ENCODE peak calls at places on chromosomes 4 and X, in ten cellular contexts. U is heart left ventricle, N is brain microvascular endothelial cell, F is coronary artery, J is GM12878, P is heart right ventricle, W is mesendoderm, R is cardiac muscle cell, D is A549, H is AG04450. C is an unnamed sample.

GRCh38 chrX:288561-288991 is 7.4 kb downstream of the PLCXD1 start:
- DNase-seq in U (peak; percentile 2), N (no peak), F (no peak), J (no peak), P (no peak), W (no peak), R (no peak), D (no peak), H (no peak), C (peak; percentile 57)

GRCh38 chr4:139740531-139741041 is 75.0 kb downstream of the MGST2 start:
- DNase-seq in U (peak; percentile 82), N (peak; percentile 90), F (peak; percentile 87), J (no peak), P (peak; percentile 82), W (peak; percentile 31), R (peak; percentile 97), D (peak; percentile 68), H (peak; percentile 78), C (peak; percentile 76)

GRCh38 chr4:59553739-59554126 is 1646.4 kb upstream of the ADGRL3 start:
- DNase-seq in U (no peak), N (peak; percentile 56), F (no peak), J (no peak), P (no peak), W (no peak), R (peak; percentile 7), D (peak; percentile 21), H (no peak), C (no peak)

GRCh38 chr4:40255722-40256281 is 59.0 kb downstream of the RHOH start:
- DNase-seq in U (no peak), N (peak; percentile 91), F (no peak), J (no peak), P (no peak), W (no peak), R (peak; percentile 95), D (peak; percentile 96), H (peak; percentile 90), C (no peak)

GRCh38 chrX:11341274-11342256 is 48.4 kb downstream of the AMELX start:
- DNase-seq in U (peak; percentile 68), N (peak; percentile 85), F (no peak), J (peak; percentile 17), P (peak; percentile 42), W (peak; percentile 0), R (peak; percentile 92), D (peak; percentile 8), H (no peak), C (peak; percentile 81)

GRCh38 chr4:85005865-85006377 is 39.4 kb upstream of the WDFY3 start:
- DNase-seq in U (no peak), N (peak; percentile 92), F (no peak), J (no peak), P (no peak), W (no peak), R (peak; percentile 90), D (no peak), H (peak; percentile 63), C (no peak)

GRCh38 chr4:47862297-47862696 is 24.4 kb upstream of the CORIN start:
- DNase-seq in U (no peak), N (peak; percentile 72), F (no peak), J (no peak), P (no peak), W (no peak), R (peak; percentile 19), D (no peak), H (peak; percentile 37), C (no peak)

GRCh38 chrX:108178099-108178498 is 86.5 kb downstream of the ATG4A start:
- DNase-seq in U (no peak), N (no peak), F (no peak), J (no peak), P (no peak), W (peak; percentile 0), R (no peak), D (no peak), H (no peak), C (no peak)

GRCh38 chr4:168489616-168490015 is 7.2 kb upstream of the PALLD start:
- DNase-seq in U (no peak), N (no peak), F (no peak), J (no peak), P (no peak), W (no peak), R (no peak), D (no peak), H (no peak), C (no peak)

GRCh38 chr4:163710158-163710557 is 215.7 kb downstream of the TMA16 start:
- DNase-seq in U (no peak), N (no peak), F (no peak), J (no peak), P (no peak), W (no peak), R (no peak), D (no peak), H (no peak), C (no peak)

GRCh38 chr4:128255906-128256305 is 31.7 kb downstream of the PGRMC2 start:
- DNase-seq in U (no peak), N (no peak), F (no peak), J (no peak), P (no peak), W (no peak), R (no peak), D (no peak), H (no peak), C (no peak)

GRCh38 chr4:25585901-25586523 is 69.6 kb upstream of the SLC34A2 start:
- DNase-seq in U (no peak), N (no peak), F (no peak), J (no peak), P (no peak), W (peak; percentile 53), R (no peak), D (no peak), H (no peak), C (no peak)

GRCh38 chr4:187504974-187505797 is 490.4 kb upstream of the ZFP42 start:
- DNase-seq in U (no peak), N (no peak), F (no peak), J (no peak), P (no peak), W (no peak), R (no peak), D (no peak), H (no peak), C (no peak)

GRCh38 chr4:27117453-27117852 is 256.8 kb downstream of the STIM2 start:
- DNase-seq in U (no peak), N (no peak), F (no peak), J (no peak), P (no peak), W (no peak), R (no peak), D (no peak), H (no peak), C (no peak)

GRCh38 chr4:27115221-27115620 is 254.6 kb downstream of the STIM2 start:
- DNase-seq in U (no peak), N (no peak), F (no peak), J (no peak), P (no peak), W (no peak), R (no peak), D (no peak), H (no peak), C (no peak)

DNA sequence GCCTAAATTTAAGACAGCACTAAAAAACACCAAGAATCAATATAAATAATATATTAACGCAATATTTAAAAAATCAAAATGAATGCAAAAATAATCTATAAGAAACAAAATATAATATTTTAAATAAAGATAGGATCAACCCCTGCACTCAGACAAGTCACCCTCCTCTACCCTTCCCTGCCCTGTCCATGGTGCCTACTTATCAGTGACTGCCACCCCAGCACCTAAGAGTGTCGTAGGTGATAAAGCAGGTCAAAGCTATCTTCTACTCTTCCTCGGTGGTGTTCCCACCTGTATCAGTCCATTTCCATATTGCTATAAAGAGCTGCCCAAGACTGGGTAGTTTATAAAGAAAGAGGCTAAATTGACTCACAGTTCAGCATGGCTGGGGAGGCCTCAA is 251.9 kb downstream of the STIM2 start:
- DNase-seq in U (no peak), N (no peak), F (no peak), J (no peak), P (no peak), W (no peak), R (no peak), D (no peak), H (no peak), C (no peak)
- H3K27ac ChIP-seq in U (no peak overlapping the region), N (no peak overlapping the region), F (no peak overlapping the region), J (no peak overlapping the region), P (no peak overlapping the region), W (no peak overlapping the region), R (no peak overlapping the region), D (no peak overlapping the region), H (no peak overlapping the region), C (no peak overlapping the region)

DNA sequence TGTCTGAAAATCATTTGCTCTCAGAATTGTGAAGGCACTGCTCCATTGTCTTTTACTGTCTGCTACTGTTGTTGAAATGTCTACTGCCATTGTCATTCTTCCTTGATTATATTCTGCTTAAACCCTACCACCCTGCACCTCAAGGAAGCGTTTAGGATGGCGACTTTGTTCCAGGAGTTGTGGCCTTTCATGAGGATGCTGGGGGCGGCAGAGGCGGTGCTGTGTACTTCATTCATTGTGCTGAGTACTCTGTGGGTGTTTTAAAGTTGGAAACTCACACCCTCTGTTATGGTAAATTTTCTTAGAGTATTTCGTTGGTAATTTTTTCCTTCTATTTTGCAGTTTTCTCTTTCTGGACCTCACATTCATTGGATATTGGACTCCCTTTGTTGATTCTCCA is 258.9 kb downstream of the TENM3 start:
- DNase-seq in U (no peak), N (no peak), F (no peak), J (no peak), P (no peak), W (no peak), R (no peak), D (no peak), H (no peak), C (no peak)
- H3K27ac ChIP-seq in U (no peak overlapping the region), N (no peak overlapping the region), F (no peak overlapping the region), J (no peak overlapping the region), P (no peak overlapping the region), W (no peak overlapping the region), R (no peak overlapping the region), D (no peak overlapping the region), H (no peak overlapping the region), C (no peak overlapping the region)

DNA sequence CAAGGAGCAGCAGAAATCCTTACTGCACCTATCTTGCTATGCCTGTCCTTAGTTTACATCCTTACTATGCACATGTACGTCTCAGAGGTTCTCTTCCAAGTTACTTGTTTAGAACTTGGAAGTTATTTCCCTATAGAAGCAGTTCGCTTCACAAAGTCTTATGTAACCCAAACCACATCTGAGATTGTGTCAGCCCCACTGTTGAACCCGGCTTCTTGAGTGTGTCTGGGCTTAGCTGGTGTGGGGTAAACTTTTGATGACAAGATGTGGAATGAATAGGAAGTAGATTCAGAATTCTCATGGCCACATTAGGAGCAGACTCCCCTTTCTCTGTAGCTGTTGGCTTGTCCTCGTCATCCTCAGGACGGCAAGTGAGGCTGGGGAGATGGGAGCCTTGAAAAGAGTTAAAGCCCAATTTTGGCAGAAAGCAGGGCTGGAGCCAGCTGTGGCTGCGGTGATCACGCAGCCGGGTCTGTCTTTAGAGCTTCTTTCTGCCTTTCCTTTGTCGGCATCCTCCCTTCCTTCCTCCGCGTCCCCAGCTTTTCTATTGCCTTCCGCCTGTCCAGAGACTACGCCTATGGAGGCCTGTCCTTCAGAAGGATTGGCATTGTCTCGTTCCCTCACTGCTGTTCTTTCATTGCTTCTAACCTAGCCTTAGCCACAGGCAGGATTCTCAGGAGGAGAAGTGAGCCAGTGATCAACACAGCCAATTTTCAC is 23.0 kb upstream of the LIMCH1 start:
- DNase-seq in U (no peak), N (no peak), F (no peak), J (no peak), P (no peak), W (no peak), R (no peak), D (no peak), H (no peak), C (no peak)
- H3K27ac ChIP-seq in U (no peak overlapping the region), N (no peak overlapping the region), F (no peak overlapping the region), J (no peak overlapping the region), P (no peak overlapping the region), W (no peak overlapping the region), R (no peak overlapping the region), D (peak overlapping the region; percentile 80), H (no peak overlapping the region), C (no peak overlapping the region)

GRCh38 chrX:149638860-149639259 is 7.3 kb upstream of the TMEM185A start:
- DNase-seq in U (no peak), N (no peak), F (no peak), J (no peak), P (no peak), W (peak; percentile 36), R (no peak), D (no peak), H (no peak), C (no peak)
- H3K27ac ChIP-seq in U (no peak overlapping the region), N (no peak overlapping the region), F (no peak overlapping the region), J (no peak overlapping the region), P (no peak overlapping the region), W (no peak overlapping the region), R (no peak overlapping the region), D (no peak overlapping the region), H (no peak overlapping the region), C (no peak overlapping the region)

C was measured in kidney.